ENCODE peak calls at places on chromosomes 2 and 18, in ten cellular contexts. One of them, this sample, is unnamed.

GRCh38 chr2:28358668-28359201 is 33.9 kb upstream of the FOSL2 start:
- DNase-seq in left colon: no peak
- DNase-seq in activated naive CD8-positive, alpha-beta T cell treated with anti-CD3 and anti-CD28 coated beads, Interleukin-2, amount 10 ng/mL, durations not matched to agents 7 days and 5 days: no peak
- DNase-seq in NCI-H2029: no peak
- DNase-seq in osteocyte: no peak
- DNase-seq in EH: no peak
- DNase-seq in NCI-H1105: no peak
- DNase-seq in HuH-7.5: no peak
- DNase-seq in NCI-H460: no peak
- DNase-seq in epithelial cell of prostate: no peak
- DNase-seq in this sample: no peak

GRCh38 chr2:11873766-11874165 is 127.3 kb downstream of the LPIN1 start:
- DNase-seq in left colon: no peak
- DNase-seq in activated naive CD8-positive, alpha-beta T cell treated with anti-CD3 and anti-CD28 coated beads, Interleukin-2, amount 10 ng/mL, durations not matched to agents 7 days and 5 days: no peak
- DNase-seq in NCI-H2029: no peak
- DNase-seq in osteocyte: no peak
- DNase-seq in EH: peak; percentile 7
- DNase-seq in NCI-H1105: no peak
- DNase-seq in HuH-7.5: no peak
- DNase-seq in NCI-H460: no peak
- DNase-seq in epithelial cell of prostate: no peak
- DNase-seq in this sample: no peak

GRCh38 chr18:79778291-79778791 is 19.4 kb upstream of the KCNG2 start:
- DNase-seq in left colon: no peak
- DNase-seq in activated naive CD8-positive, alpha-beta T cell treated with anti-CD3 and anti-CD28 coated beads, Interleukin-2, amount 10 ng/mL, durations not matched to agents 7 days and 5 days: peak; percentile 12
- DNase-seq in NCI-H2029: no peak
- DNase-seq in osteocyte: no peak
- DNase-seq in EH: no peak
- DNase-seq in NCI-H1105: no peak
- DNase-seq in HuH-7.5: no peak
- DNase-seq in NCI-H460: no peak
- DNase-seq in epithelial cell of prostate: no peak
- DNase-seq in this sample: no peak

GRCh38 chr18:24659837-24660720 is 199.6 kb downstream of the HRH4 start:
- DNase-seq in left colon: peak; percentile 42
- DNase-seq in activated naive CD8-positive, alpha-beta T cell treated with anti-CD3 and anti-CD28 coated beads, Interleukin-2, amount 10 ng/mL, durations not matched to agents 7 days and 5 days: peak; percentile 63
- DNase-seq in NCI-H2029: no peak
- DNase-seq in osteocyte: no peak
- DNase-seq in EH: peak; percentile 11
- DNase-seq in NCI-H1105: no peak
- DNase-seq in HuH-7.5: no peak
- DNase-seq in NCI-H460: no peak
- DNase-seq in epithelial cell of prostate: no peak
- DNase-seq in this sample: no peak

GRCh38 chr2:236562434-236562833 is 7.2 kb upstream of the ACKR3 start:
- DNase-seq in left colon: no peak
- DNase-seq in activated naive CD8-positive, alpha-beta T cell treated with anti-CD3 and anti-CD28 coated beads, Interleukin-2, amount 10 ng/mL, durations not matched to agents 7 days and 5 days: no peak
- DNase-seq in NCI-H2029: no peak
- DNase-seq in osteocyte: no peak
- DNase-seq in EH: peak; percentile 20
- DNase-seq in NCI-H1105: no peak
- DNase-seq in HuH-7.5: peak; percentile 36
- DNase-seq in NCI-H460: no peak
- DNase-seq in epithelial cell of prostate: no peak
- DNase-seq in this sample: no peak

GRCh38 chr2:205772983-205773382 is 90.7 kb downstream of the NRP2 start:
- DNase-seq in left colon: no peak
- DNase-seq in activated naive CD8-positive, alpha-beta T cell treated with anti-CD3 and anti-CD28 coated beads, Interleukin-2, amount 10 ng/mL, durations not matched to agents 7 days and 5 days: no peak
- DNase-seq in NCI-H2029: no peak
- DNase-seq in osteocyte: no peak
- DNase-seq in EH: no peak
- DNase-seq in NCI-H1105: peak; percentile 79
- DNase-seq in HuH-7.5: no peak
- DNase-seq in NCI-H460: no peak
- DNase-seq in epithelial cell of prostate: no peak
- DNase-seq in this sample: no peak

GRCh38 chr2:173231465-173231864 is 123.2 kb upstream of the CDCA7 start:
- DNase-seq in left colon: no peak
- DNase-seq in activated naive CD8-positive, alpha-beta T cell treated with anti-CD3 and anti-CD28 coated beads, Interleukin-2, amount 10 ng/mL, durations not matched to agents 7 days and 5 days: no peak
- DNase-seq in NCI-H2029: no peak
- DNase-seq in osteocyte: no peak
- DNase-seq in EH: no peak
- DNase-seq in NCI-H1105: no peak
- DNase-seq in HuH-7.5: no peak
- DNase-seq in NCI-H460: no peak
- DNase-seq in epithelial cell of prostate: no peak
- DNase-seq in this sample: no peak

GRCh38 chr2:58157754-58158153 is 83.4 kb downstream of the FANCL start:
- DNase-seq in left colon: no peak
- DNase-seq in activated naive CD8-positive, alpha-beta T cell treated with anti-CD3 and anti-CD28 coated beads, Interleukin-2, amount 10 ng/mL, durations not matched to agents 7 days and 5 days: no peak
- DNase-seq in NCI-H2029: no peak
- DNase-seq in osteocyte: no peak
- DNase-seq in EH: no peak
- DNase-seq in NCI-H1105: no peak
- DNase-seq in HuH-7.5: no peak
- DNase-seq in NCI-H460: no peak
- DNase-seq in epithelial cell of prostate: no peak
- DNase-seq in this sample: no peak

This sample was measured in GM12878.